ENCODE peak calls at places on chromosomes 5 and 9, in four cellular contexts. T is GM12865, N is cardiac fibroblast, B is suprapubic skin. P is an unnamed sample.
A peak's percentile ranks its signal among the peaks of the same experiment; 100 is the strongest.

GRCh38 chr9:37386988-37387387 is 35.5 kb upstream of the GRHPR start:
- DNase-seq in T (no peak), N (no peak), B (no peak), P (no peak)

GRCh38 chr5:134242146-134242545 is 16.3 kb upstream of the PPP2CA start:
- DNase-seq in T (peak; percentile 41), N (peak; percentile 94), B (no peak), P (peak; percentile 27)

GRCh38 chr9:933356-933755 is 43.1 kb upstream of the DMRT3 start:
- DNase-seq in T (no peak), N (no peak), B (no peak), P (no peak)

GRCh38 chr5:123811771-123812170 is 299.8 kb downstream of the CSNK1G3 start:
- DNase-seq in T (no peak), N (no peak), B (no peak), P (no peak)

GRCh38 chr5:124580925-124581821 is 165.3 kb downstream of the ZNF608 start:
- DNase-seq in T (no peak), N (no peak), B (no peak), P (no peak)

GRCh38 chr9:113837349-113837748 is 38.8 kb upstream of the ZNF618 start:
- DNase-seq in T (no peak), N (no peak), B (no peak), P (no peak)

GRCh38 chr5:127101533-127101932 is 28.2 kb upstream of the C5orf63 start:
- DNase-seq in T (no peak), N (no peak), B (no peak), P (peak; percentile 33)

GRCh38 chr5:146744358-146744757 is 134.2 kb downstream of the PPP2R2B start:
- DNase-seq in T (no peak), N (peak; percentile 3), B (no peak), P (peak; percentile 4)

GRCh38 chr9:133454325-133454724 is 5.5 kb upstream of the CACFD1 start:
- DNase-seq in T (no peak), N (no peak), B (no peak), P (no peak)

GRCh38 chr9:136385015-136385414 is 11.5 kb upstream of the CARD9 start:
- DNase-seq in T (no peak), N (no peak), B (no peak), P (no peak)

GRCh38 chr5:174311531-174312269 is 266.2 kb downstream of the NSG2 start:
- DNase-seq in T (peak; percentile 73), N (peak; percentile 58), B (peak; percentile 83), P (no peak)

GRCh38 chr9:19409406-19410194 is 791 bp downstream of the ACER2 start:
- DNase-seq in T (peak; percentile 48), N (no peak), B (no peak), P (peak; percentile 60)

GRCh38 chr9:935348-935965 is 41.0 kb upstream of the DMRT3 start:
- DNase-seq in T (no peak), N (no peak), B (no peak), P (peak; percentile 85)

GRCh38 chr9:34701023-34701768 is 8.7 kb downstream of the CCL21 start:
- DNase-seq in T (peak; percentile 54), N (peak; percentile 65), B (peak; percentile 90), P (peak; percentile 38)

GRCh38 chr9:116844621-116845020 is 157.5 kb downstream of the TRIM32 start:
- DNase-seq in T (no peak), N (no peak), B (no peak), P (no peak)

GRCh38 chr9:112872019-112872418 is 18.7 kb downstream of the SLC46A2 start:
- DNase-seq in T (no peak), N (no peak), B (peak; percentile 18), P (no peak)

GRCh38 chr9:114412057-114412683 is 24.4 kb upstream of the AKNA start:
- DNase-seq in T (no peak), N (no peak), B (no peak), P (no peak)

GRCh38 chr5:122532035-122532434 is 220.0 kb downstream of the SNCAIP start:
- DNase-seq in T (no peak), N (no peak), B (no peak), P (no peak)

GRCh38 chr9:128361981-128362646 is 9.1 kb upstream of the URM1 start:
- DNase-seq in T (peak; percentile 76), N (peak; percentile 83), B (peak; percentile 93), P (peak; percentile 69)

GRCh38 chr9:14366071-14366470 is 52.1 kb upstream of the NFIB start:
- DNase-seq in T (no peak), N (peak; percentile 96), B (no peak), P (peak; percentile 58)

GRCh38 chr5:172886974-172887491 is 53.0 kb downstream of the ERGIC1 start:
- DNase-seq in T (no peak), N (peak; percentile 99), B (no peak), P (peak; percentile 83)

GRCh38 chr5:154501566-154501965 is 23.5 kb upstream of the HAND1 start:
- DNase-seq in T (no peak), N (no peak), B (no peak), P (no peak)

GRCh38 chr9:16611969-16612368 is 258.5 kb downstream of the BNC2 start:
- DNase-seq in T (no peak), N (peak; percentile 39), B (no peak), P (no peak)

GRCh38 chr9:86713456-86713855 is 233.8 kb downstream of the GAS1 start:
- DNase-seq in T (no peak), N (peak; percentile 53), B (no peak), P (no peak)

GRCh38 chr5:132012385-132013005 is 1.0 kb upstream of the ACSL6 start:
- DNase-seq in T (no peak), N (peak; percentile 66), B (peak; percentile 62), P (peak; percentile 29)

GRCh38 chr9:136418182-136419091 is 8.0 kb downstream of the PMPCA start:
- DNase-seq in T (no peak), N (no peak), B (no peak), P (no peak)

DNA sequence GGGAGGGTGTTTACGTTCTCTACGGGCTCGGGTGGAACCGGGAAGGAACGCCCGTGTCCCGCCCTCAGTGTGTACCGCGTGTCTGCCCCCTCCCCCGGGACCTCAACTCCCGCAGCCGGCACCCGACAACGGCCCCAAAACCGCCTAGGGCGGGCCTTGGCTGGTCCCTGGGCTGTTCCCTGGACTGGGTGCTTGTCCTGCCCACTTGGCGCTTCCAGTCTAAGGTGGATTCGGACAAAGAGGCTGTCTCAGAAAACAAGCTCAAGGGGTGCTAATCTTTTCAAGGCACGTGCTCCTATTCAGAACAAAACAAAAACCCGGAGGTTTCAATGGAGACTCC is 379 bp upstream of the CLK4 start:
- DNase-seq in T (no peak), N (no peak), B (no peak), P (no peak)
- H3K4me3 ChIP-seq in T (peak overlapping the region; percentile 63), N (peak overlapping the region; percentile 71), B (peak overlapping the region; percentile 89), P (peak overlapping the region; percentile 93)

GRCh38 chr5:29697786-29698414 is 1495.6 kb upstream of the CDH6 start:
- DNase-seq in T (no peak), N (no peak), B (no peak), P (peak; percentile 2)
- TF ChIP-seq CTCF in T (no peak), N (no peak), B (no peak), P (no peak)

GRCh38 chr5:142110988-142111687 is 2.6 kb downstream of the NDFIP1 start:
- DNase-seq in T (no peak), N (no peak), B (no peak), P (no peak)
- H3K4me3 ChIP-seq in T (no peak overlapping the region), N (no peak overlapping the region), B (no peak overlapping the region), P (no peak overlapping the region)

GRCh38 chr5:3509290-3509689 is 86.3 kb upstream of the IRX1 start:
- DNase-seq in T (no peak), N (no peak), B (no peak), P (no peak)
- TF ChIP-seq CTCF in T (no peak), N (no peak), B (no peak), P (peak; percentile 6)

GRCh38 chr5:104611419-104611818 is 1048.8 kb upstream of the NUDT12 start:
- DNase-seq in T (no peak), N (no peak), B (no peak), P (no peak)
- H3K4me3 ChIP-seq in T (no peak overlapping the region), N (no peak overlapping the region), B (no peak overlapping the region), P (no peak overlapping the region)

P was measured in bronchial epithelial cell.